ENCODE peak calls at places on chromosomes 2 and 18, in eight cellular contexts. One of them, this sample, is unnamed.

GRCh38 chr2:68905116-68905515 is 33.9 kb upstream of the BMP10 start:
- DNase-seq in activated CD4-positive, alpha-beta memory T cell treated with anti-CD3 and anti-CD28 coated beads for 36 hours: no peak
- DNase-seq in NCI-H460: no peak
- DNase-seq in neural progenitor cell: no peak
- DNase-seq in heart left ventricle: no peak
- DNase-seq in transverse colon: no peak
- DNase-seq in T47D: no peak
- DNase-seq in EL: peak
- DNase-seq in this sample: no peak

GRCh38 chr18:8705280-8705940 is at the start of gene MTCL1:
- DNase-seq in activated CD4-positive, alpha-beta memory T cell treated with anti-CD3 and anti-CD28 coated beads for 36 hours: peak
- DNase-seq in NCI-H460: peak
- DNase-seq in neural progenitor cell: peak
- DNase-seq in heart left ventricle: peak
- DNase-seq in transverse colon: no peak
- DNase-seq in T47D: peak
- DNase-seq in EL: peak
- DNase-seq in this sample: peak

GRCh38 chr2:176109955-176110345 is 2.9 kb downstream of the HOXD11 start:
- DNase-seq in activated CD4-positive, alpha-beta memory T cell treated with anti-CD3 and anti-CD28 coated beads for 36 hours: no peak
- DNase-seq in NCI-H460: no peak
- DNase-seq in neural progenitor cell: no peak
- DNase-seq in heart left ventricle: no peak
- DNase-seq in transverse colon: no peak
- DNase-seq in T47D: no peak
- DNase-seq in EL: no peak
- DNase-seq in this sample: no peak

GRCh38 chr2:216665717-216666116 is 29.6 kb downstream of the IGFBP5 start:
- DNase-seq in activated CD4-positive, alpha-beta memory T cell treated with anti-CD3 and anti-CD28 coated beads for 36 hours: no peak
- DNase-seq in NCI-H460: no peak
- DNase-seq in neural progenitor cell: peak
- DNase-seq in heart left ventricle: no peak
- DNase-seq in transverse colon: no peak
- DNase-seq in T47D: no peak
- DNase-seq in EL: no peak
- DNase-seq in this sample: no peak

GRCh38 chr2:127678531-127678930 is 3.2 kb upstream of the LIMS2 start:
- DNase-seq in activated CD4-positive, alpha-beta memory T cell treated with anti-CD3 and anti-CD28 coated beads for 36 hours: no peak
- DNase-seq in NCI-H460: no peak
- DNase-seq in neural progenitor cell: no peak
- DNase-seq in heart left ventricle: no peak
- DNase-seq in transverse colon: no peak
- DNase-seq in T47D: no peak
- DNase-seq in EL: no peak
- DNase-seq in this sample: no peak

GRCh38 chr2:191366199-191366598 is 121.0 kb downstream of the MYO1B start:
- DNase-seq in activated CD4-positive, alpha-beta memory T cell treated with anti-CD3 and anti-CD28 coated beads for 36 hours: no peak
- DNase-seq in NCI-H460: no peak
- DNase-seq in neural progenitor cell: no peak
- DNase-seq in heart left ventricle: no peak
- DNase-seq in transverse colon: no peak
- DNase-seq in T47D: no peak
- DNase-seq in EL: peak
- DNase-seq in this sample: no peak

GRCh38 chr2:128160616-128161275 is 69.7 kb downstream of the UGGT1 start:
- DNase-seq in activated CD4-positive, alpha-beta memory T cell treated with anti-CD3 and anti-CD28 coated beads for 36 hours: no peak
- DNase-seq in NCI-H460: no peak
- DNase-seq in neural progenitor cell: no peak
- DNase-seq in heart left ventricle: no peak
- DNase-seq in transverse colon: no peak
- DNase-seq in T47D: no peak
- DNase-seq in EL: no peak
- DNase-seq in this sample: no peak

GRCh38 chr18:24837065-24837464 is 376.6 kb downstream of the HRH4 start:
- DNase-seq in activated CD4-positive, alpha-beta memory T cell treated with anti-CD3 and anti-CD28 coated beads for 36 hours: no peak
- DNase-seq in NCI-H460: no peak
- DNase-seq in neural progenitor cell: no peak
- DNase-seq in heart left ventricle: no peak
- DNase-seq in transverse colon: no peak
- DNase-seq in T47D: no peak
- DNase-seq in EL: peak
- DNase-seq in this sample: no peak

GRCh38 chr18:58392336-58393000 is 236.4 kb downstream of the ALPK2 start:
- DNase-seq in activated CD4-positive, alpha-beta memory T cell treated with anti-CD3 and anti-CD28 coated beads for 36 hours: no peak
- DNase-seq in NCI-H460: no peak
- DNase-seq in neural progenitor cell: peak
- DNase-seq in heart left ventricle: no peak
- DNase-seq in transverse colon: no peak
- DNase-seq in T47D: no peak
- DNase-seq in EL: no peak
- DNase-seq in this sample: no peak

GRCh38 chr2:224359569-224359968 is 42.3 kb downstream of the FAM124B start:
- DNase-seq in activated CD4-positive, alpha-beta memory T cell treated with anti-CD3 and anti-CD28 coated beads for 36 hours: peak
- DNase-seq in NCI-H460: peak
- DNase-seq in neural progenitor cell: peak
- DNase-seq in heart left ventricle: no peak
- DNase-seq in transverse colon: no peak
- DNase-seq in T47D: no peak
- DNase-seq in EL: peak
- DNase-seq in this sample: no peak

GRCh38 chr2:169225906-169226305 is 136.4 kb downstream of the LRP2 start:
- DNase-seq in activated CD4-positive, alpha-beta memory T cell treated with anti-CD3 and anti-CD28 coated beads for 36 hours: no peak
- DNase-seq in NCI-H460: no peak
- DNase-seq in neural progenitor cell: no peak
- DNase-seq in heart left ventricle: no peak
- DNase-seq in transverse colon: no peak
- DNase-seq in T47D: no peak
- DNase-seq in EL: no peak
- DNase-seq in this sample: no peak

GRCh38 chr2:133955174-133955573 is 298.7 kb upstream of the MGAT5 start:
- DNase-seq in activated CD4-positive, alpha-beta memory T cell treated with anti-CD3 and anti-CD28 coated beads for 36 hours: no peak
- DNase-seq in NCI-H460: no peak
- DNase-seq in neural progenitor cell: no peak
- DNase-seq in heart left ventricle: no peak
- DNase-seq in transverse colon: no peak
- DNase-seq in T47D: no peak
- DNase-seq in EL: no peak
- DNase-seq in this sample: no peak

GRCh38 chr2:46812381-46813024 is 103.1 kb downstream of the MCFD2 start:
- DNase-seq in activated CD4-positive, alpha-beta memory T cell treated with anti-CD3 and anti-CD28 coated beads for 36 hours: no peak
- DNase-seq in NCI-H460: no peak
- DNase-seq in neural progenitor cell: peak
- DNase-seq in heart left ventricle: peak
- DNase-seq in transverse colon: no peak
- DNase-seq in T47D: no peak
- DNase-seq in EL: peak
- DNase-seq in this sample: peak

GRCh38 chr2:172972005-172972619 is 103.5 kb upstream of the MAP3K20 start:
- DNase-seq in activated CD4-positive, alpha-beta memory T cell treated with anti-CD3 and anti-CD28 coated beads for 36 hours: peak
- DNase-seq in NCI-H460: peak
- DNase-seq in neural progenitor cell: peak
- DNase-seq in heart left ventricle: no peak
- DNase-seq in transverse colon: peak
- DNase-seq in T47D: peak
- DNase-seq in EL: peak
- DNase-seq in this sample: peak

GRCh38 chr18:24560511-24560981 is 100.1 kb downstream of the HRH4 start:
- DNase-seq in activated CD4-positive, alpha-beta memory T cell treated with anti-CD3 and anti-CD28 coated beads for 36 hours: no peak
- DNase-seq in NCI-H460: no peak
- DNase-seq in neural progenitor cell: peak
- DNase-seq in heart left ventricle: no peak
- DNase-seq in transverse colon: no peak
- DNase-seq in T47D: no peak
- DNase-seq in EL: no peak
- DNase-seq in this sample: peak

GRCh38 chr2:26488463-26489212 is 10.7 kb upstream of the OTOF start:
- DNase-seq in activated CD4-positive, alpha-beta memory T cell treated with anti-CD3 and anti-CD28 coated beads for 36 hours: no peak
- DNase-seq in NCI-H460: no peak
- DNase-seq in neural progenitor cell: no peak
- DNase-seq in heart left ventricle: no peak
- DNase-seq in transverse colon: no peak
- DNase-seq in T47D: no peak
- DNase-seq in EL: no peak
- DNase-seq in this sample: no peak

GRCh38 chr2:152581360-152581759 is 135.9 kb downstream of the PRPF40A start:
- DNase-seq in activated CD4-positive, alpha-beta memory T cell treated with anti-CD3 and anti-CD28 coated beads for 36 hours: no peak
- DNase-seq in NCI-H460: no peak
- DNase-seq in neural progenitor cell: peak
- DNase-seq in heart left ventricle: no peak
- DNase-seq in transverse colon: no peak
- DNase-seq in T47D: no peak
- DNase-seq in EL: no peak
- DNase-seq in this sample: no peak

GRCh38 chr2:176926453-176926852 is 286.1 kb upstream of the HNRNPA3 start:
- DNase-seq in activated CD4-positive, alpha-beta memory T cell treated with anti-CD3 and anti-CD28 coated beads for 36 hours: no peak
- DNase-seq in NCI-H460: no peak
- DNase-seq in neural progenitor cell: no peak
- DNase-seq in heart left ventricle: no peak
- DNase-seq in transverse colon: no peak
- DNase-seq in T47D: no peak
- DNase-seq in EL: no peak
- DNase-seq in this sample: no peak

GRCh38 chr2:231364961-231365810 is 30.3 kb upstream of the B3GNT7 start:
- DNase-seq in activated CD4-positive, alpha-beta memory T cell treated with anti-CD3 and anti-CD28 coated beads for 36 hours: no peak
- DNase-seq in NCI-H460: peak
- DNase-seq in neural progenitor cell: no peak
- DNase-seq in heart left ventricle: no peak
- DNase-seq in transverse colon: peak
- DNase-seq in T47D: peak
- DNase-seq in EL: peak
- DNase-seq in this sample: no peak

GRCh38 chr2:181123798-181124217 is 143.4 kb downstream of the UBE2E3 start:
- DNase-seq in activated CD4-positive, alpha-beta memory T cell treated with anti-CD3 and anti-CD28 coated beads for 36 hours: peak
- DNase-seq in NCI-H460: no peak
- DNase-seq in neural progenitor cell: no peak
- DNase-seq in heart left ventricle: no peak
- DNase-seq in transverse colon: peak
- DNase-seq in T47D: no peak
- DNase-seq in EL: no peak
- DNase-seq in this sample: no peak

GRCh38 chr2:60934153-60934722 is 52.9 kb downstream of the REL start:
- DNase-seq in activated CD4-positive, alpha-beta memory T cell treated with anti-CD3 and anti-CD28 coated beads for 36 hours: no peak
- DNase-seq in NCI-H460: no peak
- DNase-seq in neural progenitor cell: no peak
- DNase-seq in heart left ventricle: no peak
- DNase-seq in transverse colon: no peak
- DNase-seq in T47D: no peak
- DNase-seq in EL: no peak
- DNase-seq in this sample: no peak